ENCODE peak calls at places on chromosomes 5 and 9, in six cellular contexts. One of them, this sample, is unnamed.

GRCh38 chr5:547086-547924 is 23.1 kb upstream of the SLC9A3 start:
- DNase-seq in cardiac muscle cell: no peak
- DNase-seq in pancreas: peak; percentile 12
- DNase-seq in PC-9: no peak
- DNase-seq in A549: no peak
- DNase-seq in suprapubic skin: peak; percentile 48
- DNase-seq in this sample: peak; percentile 39

GRCh38 chr5:134249469-134250379 is 23.9 kb upstream of the PPP2CA start:
- DNase-seq in A549: peak; percentile 45
- DNase-seq in PC-9: peak; percentile 19
- DNase-seq in suprapubic skin: no peak
- DNase-seq in pancreas: no peak
- DNase-seq in cardiac muscle cell: peak; percentile 38
- DNase-seq in this sample: no peak

GRCh38 chr5:102796481-102796880 is 41.4 kb downstream of the PAM start:
- DNase-seq in cardiac muscle cell: no peak
- DNase-seq in PC-9: no peak
- DNase-seq in pancreas: no peak
- DNase-seq in A549: no peak
- DNase-seq in suprapubic skin: no peak
- DNase-seq in this sample: no peak

GRCh38 chr5:40480392-40480791 is 199.3 kb upstream of the PTGER4 start:
- DNase-seq in suprapubic skin: no peak
- DNase-seq in A549: no peak
- DNase-seq in pancreas: no peak
- DNase-seq in cardiac muscle cell: no peak
- DNase-seq in PC-9: no peak
- DNase-seq in this sample: no peak

GRCh38 chr5:159737263-159737662 is 179.0 kb upstream of the ADRA1B start:
- DNase-seq in pancreas: no peak
- DNase-seq in PC-9: no peak
- DNase-seq in suprapubic skin: no peak
- DNase-seq in A549: no peak
- DNase-seq in cardiac muscle cell: no peak
- DNase-seq in this sample: no peak

GRCh38 chr5:67826296-67826695 is 389.3 kb upstream of the PIK3R1 start:
- DNase-seq in cardiac muscle cell: no peak
- DNase-seq in suprapubic skin: no peak
- DNase-seq in pancreas: no peak
- DNase-seq in A549: no peak
- DNase-seq in PC-9: no peak
- DNase-seq in this sample: no peak

GRCh38 chr5:163585206-163585605 is 79.8 kb downstream of the MAT2B start:
- DNase-seq in suprapubic skin: no peak
- DNase-seq in pancreas: no peak
- DNase-seq in cardiac muscle cell: no peak
- DNase-seq in PC-9: no peak
- DNase-seq in A549: no peak
- DNase-seq in this sample: no peak

GRCh38 chr5:150108711-150109605 is 22.6 kb upstream of the CSF1R start:
- DNase-seq in suprapubic skin: no peak
- DNase-seq in A549: no peak
- DNase-seq in cardiac muscle cell: no peak
- DNase-seq in PC-9: no peak
- DNase-seq in pancreas: no peak
- DNase-seq in this sample: peak; percentile 16

GRCh38 chr5:75363111-75363510 is 26.1 kb downstream of the HMGCR start:
- DNase-seq in cardiac muscle cell: no peak
- DNase-seq in suprapubic skin: no peak
- DNase-seq in PC-9: no peak
- DNase-seq in A549: no peak
- DNase-seq in pancreas: no peak
- DNase-seq in this sample: no peak

GRCh38 chr5:151773979-151774378 is 2.2 kb downstream of the G3BP1 start:
- DNase-seq in A549: no peak
- DNase-seq in pancreas: no peak
- DNase-seq in cardiac muscle cell: peak; percentile 12
- DNase-seq in suprapubic skin: no peak
- DNase-seq in PC-9: no peak
- DNase-seq in this sample: no peak

GRCh38 chr9:278651-279050 is 64.0 kb downstream of the DOCK8 start:
- DNase-seq in PC-9: no peak
- DNase-seq in cardiac muscle cell: no peak
- DNase-seq in A549: no peak
- DNase-seq in pancreas: no peak
- DNase-seq in suprapubic skin: no peak
- DNase-seq in this sample: peak; percentile 19

GRCh38 chr9:4662989-4663792 is 1.1 kb downstream of the PLPP6 start:
- DNase-seq in pancreas: no peak
- DNase-seq in suprapubic skin: no peak
- DNase-seq in cardiac muscle cell: no peak
- DNase-seq in PC-9: peak; percentile 3
- DNase-seq in A549: peak; percentile 38
- DNase-seq in this sample: no peak

GRCh38 chr5:33233013-33233463 is 207.7 kb upstream of the TARS1 start:
- DNase-seq in pancreas: no peak
- DNase-seq in cardiac muscle cell: peak; percentile 45
- DNase-seq in A549: no peak
- DNase-seq in PC-9: no peak
- DNase-seq in suprapubic skin: no peak
- DNase-seq in this sample: no peak

GRCh38 chr5:6291961-6292360 is 86.4 kb downstream of the MED10 start:
- DNase-seq in pancreas: no peak
- DNase-seq in cardiac muscle cell: no peak
- DNase-seq in suprapubic skin: no peak
- DNase-seq in A549: peak; percentile 18
- DNase-seq in PC-9: no peak
- DNase-seq in this sample: no peak

GRCh38 chr5:124524552-124525232 is 221.7 kb downstream of the ZNF608 start:
- DNase-seq in suprapubic skin: no peak
- DNase-seq in A549: peak; percentile 7
- DNase-seq in pancreas: no peak
- DNase-seq in cardiac muscle cell: no peak
- DNase-seq in PC-9: no peak
- DNase-seq in this sample: no peak

GRCh38 chr9:104068546-104068945 is 25.6 kb upstream of the SMC2 start:
- DNase-seq in PC-9: no peak
- DNase-seq in A549: peak; percentile 44
- DNase-seq in suprapubic skin: no peak
- DNase-seq in cardiac muscle cell: peak; percentile 37
- DNase-seq in pancreas: no peak
- DNase-seq in this sample: no peak

GRCh38 chr9:137435980-137436760 is 5.0 kb downstream of the ENTPD8 start:
- DNase-seq in pancreas: peak; percentile 97
- DNase-seq in A549: peak; percentile 77
- DNase-seq in cardiac muscle cell: peak; percentile 91
- DNase-seq in suprapubic skin: peak; percentile 83
- DNase-seq in PC-9: peak; percentile 97
- DNase-seq in this sample: peak; percentile 87

GRCh38 chr5:1660511-1660910 is 136.8 kb upstream of the LPCAT1 start:
- DNase-seq in suprapubic skin: no peak
- DNase-seq in PC-9: no peak
- DNase-seq in cardiac muscle cell: no peak
- DNase-seq in pancreas: no peak
- DNase-seq in A549: no peak
- DNase-seq in this sample: no peak

GRCh38 chr5:54820346-54820745 is 165.0 kb downstream of the ESM1 start:
- DNase-seq in A549: no peak
- DNase-seq in pancreas: no peak
- DNase-seq in PC-9: no peak
- DNase-seq in cardiac muscle cell: no peak
- DNase-seq in suprapubic skin: no peak
- DNase-seq in this sample: no peak

GRCh38 chr9:93231121-93231694 is 47.3 kb downstream of the WNK2 start:
- DNase-seq in PC-9: peak; percentile 76
- DNase-seq in pancreas: peak; percentile 95
- DNase-seq in suprapubic skin: no peak
- DNase-seq in cardiac muscle cell: no peak
- DNase-seq in A549: no peak
- DNase-seq in this sample: peak; percentile 78

GRCh38 chr5:155699385-155699784 is 627.6 kb upstream of the SGCD start:
- DNase-seq in PC-9: no peak
- DNase-seq in A549: no peak
- DNase-seq in suprapubic skin: no peak
- DNase-seq in cardiac muscle cell: no peak
- DNase-seq in pancreas: no peak
- DNase-seq in this sample: no peak

GRCh38 chr9:69785757-69786156 is 25.9 kb upstream of the PTAR1 start:
- DNase-seq in A549: peak; percentile 9
- DNase-seq in cardiac muscle cell: peak; percentile 62
- DNase-seq in pancreas: no peak
- DNase-seq in suprapubic skin: no peak
- DNase-seq in PC-9: no peak
- DNase-seq in this sample: no peak

GRCh38 chr9:130028493-130029222 is 14.3 kb downstream of the FNBP1 start:
- DNase-seq in pancreas: no peak
- DNase-seq in cardiac muscle cell: no peak
- DNase-seq in A549: no peak
- DNase-seq in suprapubic skin: no peak
- DNase-seq in PC-9: no peak
- DNase-seq in this sample: no peak
- H3K4me1 ChIP-seq in pancreas: peaks cover 14% of the 10 kb centered on the region
- H3K4me1 ChIP-seq in cardiac muscle cell: peaks cover under 1% of the 10 kb centered on the region
- H3K4me1 ChIP-seq in A549: peaks cover 26% of the 10 kb centered on the region
- H3K4me1 ChIP-seq in suprapubic skin: peaks cover 45% of the 10 kb centered on the region
- H3K4me1 ChIP-seq in PC-9: peaks cover 41% of the 10 kb centered on the region
- H3K4me1 ChIP-seq in this sample: peaks cover 15% of the 10 kb centered on the region

GRCh38 chr9:127049044-127049443 is 73.4 kb downstream of the ANGPTL2 start:
- DNase-seq in pancreas: no peak
- DNase-seq in A549: peak; percentile 29
- DNase-seq in suprapubic skin: peak; percentile 65
- DNase-seq in cardiac muscle cell: peak; percentile 95
- DNase-seq in PC-9: peak; percentile 70
- DNase-seq in this sample: peak; percentile 27
- H3K4me3 ChIP-seq in pancreas: no peak overlapping the region
- H3K4me3 ChIP-seq in A549: no peak overlapping the region
- H3K4me3 ChIP-seq in suprapubic skin: no peak overlapping the region
- H3K4me3 ChIP-seq in cardiac muscle cell: no peak overlapping the region
- H3K4me3 ChIP-seq in PC-9: peak overlapping the region; percentile 38
- H3K4me3 ChIP-seq in this sample: no peak overlapping the region

GRCh38 chr5:73983661-73984060 is 357.7 kb downstream of the ARHGEF28 start:
- DNase-seq in cardiac muscle cell: no peak
- DNase-seq in A549: no peak
- DNase-seq in suprapubic skin: no peak
- DNase-seq in pancreas: no peak
- DNase-seq in PC-9: no peak
- DNase-seq in this sample: no peak

GRCh38 chr5:73986729-73987128 is 360.7 kb downstream of the ARHGEF28 start:
- DNase-seq in suprapubic skin: no peak
- DNase-seq in PC-9: no peak
- DNase-seq in cardiac muscle cell: no peak
- DNase-seq in A549: no peak
- DNase-seq in pancreas: no peak
- DNase-seq in this sample: no peak

GRCh38 chr5:73987915-73988314 is 361.9 kb downstream of the ARHGEF28 start:
- DNase-seq in A549: no peak
- DNase-seq in cardiac muscle cell: no peak
- DNase-seq in PC-9: no peak
- DNase-seq in pancreas: no peak
- DNase-seq in suprapubic skin: no peak
- DNase-seq in this sample: no peak

GRCh38 chr5:73981696-73982095 is 355.7 kb downstream of the ARHGEF28 start:
- DNase-seq in A549: no peak
- DNase-seq in cardiac muscle cell: no peak
- DNase-seq in suprapubic skin: no peak
- DNase-seq in PC-9: no peak
- DNase-seq in pancreas: no peak
- DNase-seq in this sample: no peak

DNA sequence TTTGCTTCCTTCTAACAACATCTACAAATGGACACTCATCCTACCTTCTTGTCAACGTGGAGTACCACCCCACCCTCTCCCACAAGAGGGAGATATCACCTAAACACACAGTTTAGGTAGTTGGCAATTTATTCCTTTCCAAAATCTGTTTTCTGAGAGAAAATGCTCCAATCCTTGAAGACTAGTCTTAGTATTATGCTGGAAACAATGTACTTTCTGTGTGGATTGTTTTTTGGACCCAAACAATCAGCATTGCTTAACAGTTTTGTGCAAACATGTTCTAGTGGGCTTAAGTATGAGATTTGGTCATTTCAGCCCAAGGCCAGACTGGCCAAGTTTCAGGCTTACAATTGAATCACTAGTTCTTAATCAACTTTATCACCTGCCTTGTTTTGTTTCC is 359.1 kb downstream of the ARHGEF28 start:
- DNase-seq in PC-9: peak; percentile 25
- DNase-seq in pancreas: no peak
- DNase-seq in suprapubic skin: no peak
- DNase-seq in cardiac muscle cell: peak; percentile 55
- DNase-seq in A549: peak; percentile 31
- DNase-seq in this sample: no peak
- TF ChIP-seq CTCF in PC-9: peak; percentile 73
- TF ChIP-seq CTCF in pancreas: no peak
- TF ChIP-seq CTCF in suprapubic skin: no peak
- TF ChIP-seq CTCF in cardiac muscle cell: peak; percentile 43
- TF ChIP-seq CTCF in A549: peak; percentile 19
- TF ChIP-seq CTCF in this sample: no peak

GRCh38 chr9:91816356-91816755 is 133.7 kb downstream of the ROR2 start:
- DNase-seq in PC-9: no peak
- DNase-seq in A549: no peak
- DNase-seq in cardiac muscle cell: no peak
- DNase-seq in suprapubic skin: no peak
- DNase-seq in pancreas: no peak
- DNase-seq in this sample: no peak

GRCh38 chr9:91817106-91817492 is 132.9 kb downstream of the ROR2 start:
- DNase-seq in pancreas: no peak
- DNase-seq in PC-9: no peak
- DNase-seq in suprapubic skin: no peak
- DNase-seq in A549: no peak
- DNase-seq in cardiac muscle cell: no peak
- DNase-seq in this sample: no peak

GRCh38 chr9:91814214-91814613 is 135.8 kb downstream of the ROR2 start:
- DNase-seq in suprapubic skin: no peak
- DNase-seq in PC-9: no peak
- DNase-seq in A549: no peak
- DNase-seq in pancreas: no peak
- DNase-seq in cardiac muscle cell: no peak
- DNase-seq in this sample: no peak

GRCh38 chr9:91814681-91815212 is 135.3 kb downstream of the ROR2 start:
- DNase-seq in pancreas: no peak
- DNase-seq in A549: no peak
- DNase-seq in PC-9: no peak
- DNase-seq in cardiac muscle cell: no peak
- DNase-seq in suprapubic skin: no peak
- DNase-seq in this sample: no peak

DNA sequence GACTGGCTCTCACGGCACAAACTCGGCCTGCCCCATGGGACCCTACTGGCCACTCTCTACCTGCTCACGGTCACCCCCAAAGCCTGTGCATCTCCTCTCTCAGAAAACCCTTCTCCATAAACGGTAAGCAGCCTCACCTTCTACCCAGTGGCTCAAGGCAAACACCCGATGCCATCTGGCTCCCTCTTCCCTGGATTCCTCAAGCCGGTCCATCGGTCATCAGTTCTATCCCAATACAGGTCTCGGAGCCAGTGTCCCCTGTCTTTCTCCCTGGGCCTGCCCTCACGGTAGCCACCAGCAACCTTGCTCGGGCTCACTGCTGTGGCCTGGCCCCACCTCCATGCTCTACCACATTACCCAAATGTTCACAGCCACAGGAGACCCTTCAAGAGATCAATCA is 134.1 kb downstream of the ROR2 start:
- DNase-seq in suprapubic skin: no peak
- DNase-seq in pancreas: no peak
- DNase-seq in A549: no peak
- DNase-seq in cardiac muscle cell: no peak
- DNase-seq in PC-9: no peak
- DNase-seq in this sample: no peak
- H3K4me1 ChIP-seq in suprapubic skin: peaks cover 18% of the 10 kb centered on the region
- H3K4me1 ChIP-seq in pancreas: no peaks in the 10 kb centered on the region
- H3K4me1 ChIP-seq in A549: no peaks in the 10 kb centered on the region
- H3K4me1 ChIP-seq in cardiac muscle cell: peaks cover 35% of the 10 kb centered on the region
- H3K4me1 ChIP-seq in PC-9: no peaks in the 10 kb centered on the region
- H3K4me1 ChIP-seq in this sample: no peaks in the 10 kb centered on the region

This sample was measured in colonic mucosa.